ENCODE peak calls at places on chromosomes 13 and 19, in seven cellular contexts. N, F, A, I, C, Q and R are unnamed samples.

GRCh38 chr19:2478324-2478755 is 2.4 kb downstream of the GADD45B start:
- DNase-seq in N (peak), F (peak), A (peak), I (no peak), C (peak), Q (peak), R (no peak)

GRCh38 chr13:34025746-34026145 is 207.8 kb downstream of the RFC3 start:
- DNase-seq in N (no peak), F (no peak), A (peak), I (no peak), C (no peak), Q (peak), R (peak)

GRCh38 chr19:9848060-9848459 is 12.9 kb downstream of the PIN1 start:
- DNase-seq in N (no peak), F (no peak), A (no peak), I (peak), C (no peak), Q (no peak), R (no peak)

GRCh38 chr13:40781717-40782116 is 7.7 kb upstream of the SLC25A15 start:
- DNase-seq in N (no peak), F (no peak), A (no peak), I (no peak), C (no peak), Q (no peak), R (no peak)

GRCh38 chr13:101149735-101150380 is 266.4 kb downstream of the NALCN start:
- DNase-seq in N (no peak), F (no peak), A (peak), I (peak), C (no peak), Q (peak), R (no peak)

GRCh38 chr19:47486900-47487299 is 2.9 kb upstream of the KPTN start:
- DNase-seq in N (no peak), F (no peak), A (no peak), I (no peak), C (no peak), Q (no peak), R (no peak)

GRCh38 chr19:9818734-9819589 is at the start of gene FBXL12:
- DNase-seq in N (peak), F (peak), A (peak), I (peak), C (peak), Q (peak), R (peak)

GRCh38 chr19:10389863-10390262 is 9.5 kb upstream of the TYK2 start:
- DNase-seq in N (no peak), F (no peak), A (no peak), I (no peak), C (no peak), Q (peak), R (no peak)

GRCh38 chr13:34085199-34085598 is 267.2 kb downstream of the RFC3 start:
- DNase-seq in N (no peak), F (no peak), A (no peak), I (no peak), C (no peak), Q (peak), R (no peak)

GRCh38 chr19:1167687-1168561 is 6.1 kb downstream of the SBNO2 start:
- DNase-seq in N (no peak), F (no peak), A (no peak), I (peak), C (peak), Q (no peak), R (no peak)

GRCh38 chr19:34733266-34733825 is 697 bp upstream of the ZNF181 start:
- DNase-seq in N (peak), F (peak), A (no peak), I (peak), C (peak), Q (no peak), R (no peak)

GRCh38 chr19:55369651-55370304 is 485 bp downstream of the IL11 start:
- DNase-seq in N (no peak), F (no peak), A (peak), I (peak), C (no peak), Q (peak), R (no peak)

GRCh38 chr13:113448885-113449692 is 4.2 kb downstream of the ADPRHL1 start:
- DNase-seq in N (peak), F (no peak), A (no peak), I (no peak), C (peak), Q (no peak), R (no peak)

GRCh38 chr19:2663920-2664571 is 38.4 kb downstream of the GNG7 start:
- DNase-seq in N (no peak), F (no peak), A (no peak), I (no peak), C (no peak), Q (no peak), R (no peak)

GRCh38 chr19:41352609-41353465 is 885 bp downstream of the TGFB1 start:
- DNase-seq in N (peak), F (no peak), A (peak), I (peak), C (peak), Q (peak), R (no peak)

GRCh38 chr13:50369646-50370045 is 354.4 kb downstream of the KCNRG start:
- DNase-seq in N (no peak), F (no peak), A (no peak), I (no peak), C (no peak), Q (no peak), R (no peak)

GRCh38 chr13:113238542-113238941 is 29.1 kb downstream of the CUL4A start:
- DNase-seq in N (no peak), F (no peak), A (no peak), I (no peak), C (no peak), Q (no peak), R (no peak)

GRCh38 chr19:4058696-4059492 is 7.8 kb downstream of the ZBTB7A start:
- DNase-seq in N (no peak), F (no peak), A (no peak), I (no peak), C (no peak), Q (no peak), R (no peak)

GRCh38 chr19:359653-359925 is 15.0 kb upstream of the MIER2 start:
- DNase-seq in N (no peak), F (no peak), A (no peak), I (no peak), C (no peak), Q (no peak), R (no peak)

GRCh38 chr19:3404324-3405260 is 38.2 kb downstream of the NFIC start:
- DNase-seq in N (peak), F (peak), A (peak), I (no peak), C (peak), Q (peak), R (no peak)

GRCh38 chr19:54017266-54017665 is 25.8 kb downstream of the CACNG6 start:
- DNase-seq in N (no peak), F (no peak), A (no peak), I (no peak), C (no peak), Q (peak), R (no peak)

GRCh38 chr13:40626566-40626965 is 39.9 kb downstream of the FOXO1 start:
- DNase-seq in N (no peak), F (no peak), A (no peak), I (no peak), C (no peak), Q (no peak), R (no peak)

GRCh38 chr19:53960187-53960586 is 2.5 kb upstream of the CACNG8 start:
- DNase-seq in N (no peak), F (no peak), A (no peak), I (no peak), C (no peak), Q (no peak), R (no peak)

GRCh38 chr19:4694211-4694987 is 24.3 kb upstream of the MYDGF start:
- DNase-seq in N (peak), F (no peak), A (peak), I (no peak), C (no peak), Q (peak), R (peak)

GRCh38 chr13:77565635-77566034 is 30.1 kb downstream of the SCEL start:
- DNase-seq in N (no peak), F (no peak), A (peak), I (no peak), C (no peak), Q (peak), R (no peak)

GRCh38 chr19:53511933-53512374 is 26.0 kb upstream of the ZNF331 start:
- DNase-seq in N (peak), F (peak), A (peak), I (peak), C (peak), Q (peak), R (no peak)

GRCh38 chr13:76314495-76314894 is 571.7 kb downstream of the KCTD12 start:
- DNase-seq in N (no peak), F (no peak), A (no peak), I (no peak), C (no peak), Q (no peak), R (no peak)

GRCh38 chr19:1690570-1691307 is 38.3 kb upstream of the TCF3 start:
- DNase-seq in N (no peak), F (no peak), A (no peak), I (peak), C (peak), Q (peak), R (no peak)

GRCh38 chr13:26326562-26326961 is 72.6 kb downstream of the CDK8 start:
- DNase-seq in N (no peak), F (no peak), A (no peak), I (no peak), C (no peak), Q (no peak), R (no peak)

GRCh38 chr13:114311908-114312307 is 2.4 kb upstream of the CHAMP1 start:
- DNase-seq in N (no peak), F (no peak), A (no peak), I (no peak), C (no peak), Q (no peak), R (no peak)

GRCh38 chr13:48976677-48977625 is 1.2 kb downstream of the FNDC3A start:
- DNase-seq in N (no peak), F (no peak), A (peak), I (no peak), C (no peak), Q (peak), R (no peak)

GRCh38 chr19:45403781-45404556 is 900 bp downstream of the PPP1R13L start:
- DNase-seq in N (peak), F (peak), A (peak), I (peak), C (peak), Q (peak), R (no peak)

GRCh38 chr19:46602392-46603194 is 1.5 kb downstream of the CALM3 start:
- DNase-seq in N (no peak), F (no peak), A (no peak), I (no peak), C (peak), Q (no peak), R (no peak)

GRCh38 chr19:750640-751423 is at the start of gene MISP:
- DNase-seq in N (no peak), F (no peak), A (no peak), I (no peak), C (peak), Q (no peak), R (no peak)

GRCh38 chr19:13025819-13026477 is 30.7 kb downstream of the NFIX start:
- DNase-seq in N (no peak), F (no peak), A (no peak), I (no peak), C (no peak), Q (no peak), R (no peak)

GRCh38 chr19:44005968-44006367 is 3.2 kb downstream of the ZNF230 start:
- DNase-seq in N (no peak), F (no peak), A (no peak), I (no peak), C (no peak), Q (peak), R (no peak)

GRCh38 chr13:107347641-107348369 is 779.9 kb upstream of the ARGLU1 start:
- DNase-seq in N (no peak), F (no peak), A (no peak), I (no peak), C (no peak), Q (peak), R (no peak)

GRCh38 chr13:56352901-56353300 is 787.8 kb upstream of the PRR20A start:
- DNase-seq in N (no peak), F (no peak), A (no peak), I (no peak), C (no peak), Q (no peak), R (no peak)

DNA sequence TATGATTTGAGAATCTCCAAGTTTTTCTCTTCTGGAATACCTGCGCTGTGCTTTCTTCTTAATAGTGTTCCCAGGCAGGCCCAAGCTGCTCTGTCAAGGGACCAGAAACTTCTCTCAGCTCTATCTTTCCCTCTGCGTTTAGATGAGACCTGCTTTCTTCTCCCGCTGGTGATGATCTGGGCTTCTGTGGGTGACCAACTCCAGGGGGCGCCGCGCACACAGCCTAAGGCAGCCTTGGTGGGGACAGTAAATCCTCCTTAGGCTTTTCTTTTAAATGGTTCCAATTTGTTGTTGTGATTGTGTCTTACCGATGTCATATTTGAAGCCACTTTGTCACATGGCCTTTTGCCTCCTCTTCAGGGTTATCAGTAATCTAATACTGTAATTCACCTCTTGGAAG is 439.4 kb upstream of the KLF12 start:
- DNase-seq in N (no peak), F (no peak), A (no peak), I (peak), C (no peak), Q (no peak), R (no peak)
- TF ChIP-seq CTCF in N (no peak), F (no peak), A (peak), I (peak), C (no peak), Q (peak), R (peak)

GRCh38 chr19:30085394-30085793 is 143.4 kb downstream of the URI1 start:
- DNase-seq in N (no peak), F (no peak), A (no peak), I (peak), C (peak), Q (no peak), R (no peak)
- TF ChIP-seq CTCF in N (no peak), F (no peak), A (no peak), I (no peak), C (no peak), Q (no peak), R (no peak)

GRCh38 chr13:46012404-46012803 is 40.1 kb downstream of the ZC3H13 start:
- DNase-seq in N (no peak), F (no peak), A (no peak), I (no peak), C (no peak), Q (no peak), R (no peak)

GRCh38 chr13:46015374-46015773 is 37.2 kb downstream of the ZC3H13 start:
- DNase-seq in N (no peak), F (no peak), A (no peak), I (no peak), C (no peak), Q (no peak), R (no peak)

GRCh38 chr13:46006688-46007452 is 45.7 kb downstream of the ZC3H13 start:
- DNase-seq in N (no peak), F (no peak), A (no peak), I (no peak), C (no peak), Q (no peak), R (no peak)

GRCh38 chr13:46008631-46009030 is 43.9 kb downstream of the ZC3H13 start:
- DNase-seq in N (no peak), F (no peak), A (no peak), I (no peak), C (no peak), Q (no peak), R (no peak)

DNA sequence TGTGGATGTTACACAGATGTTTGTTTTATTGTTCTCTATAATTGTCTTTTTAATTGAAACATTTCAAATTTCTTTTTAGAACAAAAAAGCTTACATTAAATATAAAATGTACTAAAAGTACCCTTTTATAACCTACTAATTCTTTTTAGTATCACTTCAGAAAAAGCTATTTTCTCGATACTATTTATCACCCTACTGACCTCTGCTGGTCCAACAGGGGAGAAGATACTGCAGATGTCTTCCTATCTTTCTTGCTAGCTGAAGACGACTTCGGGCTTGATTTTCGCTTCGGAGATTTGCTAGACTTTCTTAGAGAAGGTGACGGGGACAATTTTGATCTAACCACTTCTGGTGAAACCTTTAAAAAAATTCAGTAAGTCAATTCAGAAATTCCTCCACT is 42.4 kb downstream of the ZC3H13 start:
- DNase-seq in N (no peak), F (no peak), A (peak), I (no peak), C (no peak), Q (peak), R (no peak)
- TF ChIP-seq CTCF in N (peak), F (no peak), A (peak), I (no peak), C (no peak), Q (peak), R (peak)

GRCh38 chr13:45623516-45624090 is 8.1 kb upstream of the ERICH6B start:
- DNase-seq in N (no peak), F (no peak), A (peak), I (no peak), C (no peak), Q (peak), R (no peak)
- TF ChIP-seq CTCF in N (peak), F (no peak), A (peak), I (no peak), C (no peak), Q (peak), R (peak)